ENCODE peak calls at places on chromosomes 13 and 19, in six cellular contexts. One of them, this sample, is unnamed.

GRCh38 chr19:10514211-10515145 is 2.8 kb downstream of the S1PR5 start:
- DNase-seq in GM12865: peak; percentile 30
- DNase-seq in stimulated activated CD8-positive, alpha-beta memory T cell treated with anti-CD3 and anti-CD28 coated beads, Interleukin-7, amount 100 ng/mL, for 24 hours: no peak
- DNase-seq in amniotic stem cell: no peak
- DNase-seq in activated CD8-positive, alpha-beta memory T cell treated with anti-CD3 and anti-CD28 coated beads for 1 hour: no peak
- DNase-seq in GM12891: no peak
- DNase-seq in this sample: no peak

GRCh38 chr13:51632643-51633357 is 48.5 kb downstream of the WDFY2 start:
- DNase-seq in GM12865: no peak
- DNase-seq in stimulated activated CD8-positive, alpha-beta memory T cell treated with anti-CD3 and anti-CD28 coated beads, Interleukin-7, amount 100 ng/mL, for 24 hours: no peak
- DNase-seq in amniotic stem cell: no peak
- DNase-seq in activated CD8-positive, alpha-beta memory T cell treated with anti-CD3 and anti-CD28 coated beads for 1 hour: no peak
- DNase-seq in GM12891: no peak
- DNase-seq in this sample: no peak

GRCh38 chr19:17406039-17406886 is 833 bp upstream of the BST2 start:
- DNase-seq in GM12865: peak; percentile 85
- DNase-seq in stimulated activated CD8-positive, alpha-beta memory T cell treated with anti-CD3 and anti-CD28 coated beads, Interleukin-7, amount 100 ng/mL, for 24 hours: no peak
- DNase-seq in amniotic stem cell: no peak
- DNase-seq in activated CD8-positive, alpha-beta memory T cell treated with anti-CD3 and anti-CD28 coated beads for 1 hour: no peak
- DNase-seq in GM12891: no peak
- DNase-seq in this sample: peak; percentile 47

GRCh38 chr13:27765650-27766049 is 26.6 kb upstream of the GSX1 start:
- DNase-seq in GM12865: no peak
- DNase-seq in stimulated activated CD8-positive, alpha-beta memory T cell treated with anti-CD3 and anti-CD28 coated beads, Interleukin-7, amount 100 ng/mL, for 24 hours: no peak
- DNase-seq in amniotic stem cell: no peak
- DNase-seq in activated CD8-positive, alpha-beta memory T cell treated with anti-CD3 and anti-CD28 coated beads for 1 hour: no peak
- DNase-seq in GM12891: no peak
- DNase-seq in this sample: no peak

GRCh38 chr13:99392806-99393135 is 85.6 kb upstream of the GPR183 start:
- DNase-seq in GM12865: no peak
- DNase-seq in stimulated activated CD8-positive, alpha-beta memory T cell treated with anti-CD3 and anti-CD28 coated beads, Interleukin-7, amount 100 ng/mL, for 24 hours: no peak
- DNase-seq in amniotic stem cell: no peak
- DNase-seq in activated CD8-positive, alpha-beta memory T cell treated with anti-CD3 and anti-CD28 coated beads for 1 hour: no peak
- DNase-seq in GM12891: no peak
- DNase-seq in this sample: no peak

GRCh38 chr19:48795855-48796142 is 15.0 kb downstream of the BCAT2 start:
- DNase-seq in GM12865: no peak
- DNase-seq in stimulated activated CD8-positive, alpha-beta memory T cell treated with anti-CD3 and anti-CD28 coated beads, Interleukin-7, amount 100 ng/mL, for 24 hours: no peak
- DNase-seq in amniotic stem cell: no peak
- DNase-seq in activated CD8-positive, alpha-beta memory T cell treated with anti-CD3 and anti-CD28 coated beads for 1 hour: no peak
- DNase-seq in GM12891: no peak
- DNase-seq in this sample: peak; percentile 29

GRCh38 chr13:92826197-92826596 is 400.4 kb upstream of the GPC6 start:
- DNase-seq in GM12865: no peak
- DNase-seq in stimulated activated CD8-positive, alpha-beta memory T cell treated with anti-CD3 and anti-CD28 coated beads, Interleukin-7, amount 100 ng/mL, for 24 hours: no peak
- DNase-seq in amniotic stem cell: no peak
- DNase-seq in activated CD8-positive, alpha-beta memory T cell treated with anti-CD3 and anti-CD28 coated beads for 1 hour: no peak
- DNase-seq in GM12891: no peak
- DNase-seq in this sample: no peak

GRCh38 chr19:1247747-1248453 is 483 bp upstream of the MIDN start:
- DNase-seq in GM12865: peak; percentile 67
- DNase-seq in stimulated activated CD8-positive, alpha-beta memory T cell treated with anti-CD3 and anti-CD28 coated beads, Interleukin-7, amount 100 ng/mL, for 24 hours: no peak
- DNase-seq in amniotic stem cell: no peak
- DNase-seq in activated CD8-positive, alpha-beta memory T cell treated with anti-CD3 and anti-CD28 coated beads for 1 hour: peak; percentile 57
- DNase-seq in GM12891: no peak
- DNase-seq in this sample: peak; percentile 85

GRCh38 chr19:32908641-32909190 is 39.1 kb upstream of the SLC7A9 start:
- DNase-seq in GM12865: no peak
- DNase-seq in stimulated activated CD8-positive, alpha-beta memory T cell treated with anti-CD3 and anti-CD28 coated beads, Interleukin-7, amount 100 ng/mL, for 24 hours: no peak
- DNase-seq in amniotic stem cell: no peak
- DNase-seq in activated CD8-positive, alpha-beta memory T cell treated with anti-CD3 and anti-CD28 coated beads for 1 hour: no peak
- DNase-seq in GM12891: no peak
- DNase-seq in this sample: peak; percentile 4

GRCh38 chr13:73140804-73141203 is 82.0 kb downstream of the KLF5 start:
- DNase-seq in GM12865: no peak
- DNase-seq in stimulated activated CD8-positive, alpha-beta memory T cell treated with anti-CD3 and anti-CD28 coated beads, Interleukin-7, amount 100 ng/mL, for 24 hours: no peak
- DNase-seq in amniotic stem cell: no peak
- DNase-seq in activated CD8-positive, alpha-beta memory T cell treated with anti-CD3 and anti-CD28 coated beads for 1 hour: no peak
- DNase-seq in GM12891: no peak
- DNase-seq in this sample: no peak

GRCh38 chr19:1241417-1242095 is at the start of gene ATP5F1D:
- DNase-seq in GM12865: peak; percentile 97
- DNase-seq in stimulated activated CD8-positive, alpha-beta memory T cell treated with anti-CD3 and anti-CD28 coated beads, Interleukin-7, amount 100 ng/mL, for 24 hours: peak; percentile 84
- DNase-seq in amniotic stem cell: peak; percentile 83
- DNase-seq in activated CD8-positive, alpha-beta memory T cell treated with anti-CD3 and anti-CD28 coated beads for 1 hour: peak; percentile 88
- DNase-seq in GM12891: peak; percentile 98
- DNase-seq in this sample: peak; percentile 97

GRCh38 chr13:48476674-48477073 is 56.2 kb downstream of the RCBTB2 start:
- DNase-seq in GM12865: no peak
- DNase-seq in stimulated activated CD8-positive, alpha-beta memory T cell treated with anti-CD3 and anti-CD28 coated beads, Interleukin-7, amount 100 ng/mL, for 24 hours: no peak
- DNase-seq in amniotic stem cell: no peak
- DNase-seq in activated CD8-positive, alpha-beta memory T cell treated with anti-CD3 and anti-CD28 coated beads for 1 hour: no peak
- DNase-seq in GM12891: no peak
- DNase-seq in this sample: no peak

GRCh38 chr19:23436318-23436717 is 41.0 kb upstream of the ZNF91 start:
- DNase-seq in GM12865: no peak
- DNase-seq in stimulated activated CD8-positive, alpha-beta memory T cell treated with anti-CD3 and anti-CD28 coated beads, Interleukin-7, amount 100 ng/mL, for 24 hours: no peak
- DNase-seq in amniotic stem cell: no peak
- DNase-seq in activated CD8-positive, alpha-beta memory T cell treated with anti-CD3 and anti-CD28 coated beads for 1 hour: no peak
- DNase-seq in GM12891: no peak
- DNase-seq in this sample: no peak

GRCh38 chr19:13011653-13012389 is 16.5 kb downstream of the NFIX start:
- DNase-seq in GM12865: no peak
- DNase-seq in stimulated activated CD8-positive, alpha-beta memory T cell treated with anti-CD3 and anti-CD28 coated beads, Interleukin-7, amount 100 ng/mL, for 24 hours: no peak
- DNase-seq in amniotic stem cell: no peak
- DNase-seq in activated CD8-positive, alpha-beta memory T cell treated with anti-CD3 and anti-CD28 coated beads for 1 hour: no peak
- DNase-seq in GM12891: no peak
- DNase-seq in this sample: no peak

GRCh38 chr13:114013952-114014629 is 40.2 kb upstream of the C13orf46 start:
- DNase-seq in GM12865: no peak
- DNase-seq in stimulated activated CD8-positive, alpha-beta memory T cell treated with anti-CD3 and anti-CD28 coated beads, Interleukin-7, amount 100 ng/mL, for 24 hours: no peak
- DNase-seq in amniotic stem cell: no peak
- DNase-seq in activated CD8-positive, alpha-beta memory T cell treated with anti-CD3 and anti-CD28 coated beads for 1 hour: no peak
- DNase-seq in GM12891: no peak
- DNase-seq in this sample: no peak

GRCh38 chr13:35720690-35721554 is 244.4 kb upstream of the MAB21L1 start:
- DNase-seq in GM12865: peak; percentile 50
- DNase-seq in stimulated activated CD8-positive, alpha-beta memory T cell treated with anti-CD3 and anti-CD28 coated beads, Interleukin-7, amount 100 ng/mL, for 24 hours: peak; percentile 13
- DNase-seq in amniotic stem cell: no peak
- DNase-seq in activated CD8-positive, alpha-beta memory T cell treated with anti-CD3 and anti-CD28 coated beads for 1 hour: peak; percentile 8
- DNase-seq in GM12891: peak; percentile 39
- DNase-seq in this sample: peak; percentile 77

This sample was measured in ELR.